ENCODE peak calls at places on chromosomes 16 and 17, in seven cellular contexts. J is heart left ventricle, L is mucosa of descending colon, Y is PC-9, C is psoas muscle, S is thoracic aorta, F is kidney. G is an unnamed sample. For H3K9me3, the result is how much of the 10 kb centered on the place peaks cover.

GRCh38 chr17:74842146-74842598 is 17.5 kb downstream of the GRIN2C start:
- DNase-seq in J (no peak), L (no peak), Y (no peak), C (no peak), S (no peak), F (no peak), G (no peak)

GRCh38 chr17:3036800-3037199 is 26.6 kb downstream of the OR1D5 start:
- DNase-seq in J (no peak), L (no peak), Y (no peak), C (no peak), S (no peak), F (no peak), G (no peak)

GRCh38 chr16:1300664-1301476 is 8.6 kb upstream of the UBE2I start:
- DNase-seq in J (peak), L (peak), Y (peak), C (peak), S (no peak), F (peak), G (peak)

GRCh38 chr17:82322526-82323453 is 5.4 kb upstream of the CD7 start:
- DNase-seq in J (no peak), L (no peak), Y (no peak), C (no peak), S (no peak), F (peak), G (no peak)

GRCh38 chr17:49817993-49818392 is 29.5 kb downstream of the KAT7 start:
- DNase-seq in J (no peak), L (no peak), Y (no peak), C (no peak), S (no peak), F (no peak), G (no peak)

GRCh38 chr16:70158261-70158939 is 15.2 kb upstream of the CLEC18C start:
- DNase-seq in J (no peak), L (no peak), Y (no peak), C (no peak), S (no peak), F (no peak), G (no peak)

GRCh38 chr17:19343671-19344151 is 18.8 kb downstream of the B9D1 start:
- DNase-seq in J (no peak), L (no peak), Y (no peak), C (peak), S (no peak), F (peak), G (no peak)

GRCh38 chr17:44547625-44548297 is 9.5 kb upstream of the FZD2 start:
- DNase-seq in J (peak), L (no peak), Y (no peak), C (no peak), S (no peak), F (no peak), G (no peak)

GRCh38 chr17:77131919-77132318 is 8.8 kb upstream of the SEC14L1 start:
- DNase-seq in J (no peak), L (no peak), Y (no peak), C (no peak), S (no peak), F (peak), G (no peak)

GRCh38 chr17:67990909-67991308 is 5.4 kb downstream of the C17orf58 start:
- DNase-seq in J (no peak), L (no peak), Y (no peak), C (no peak), S (no peak), F (no peak), G (no peak)

GRCh38 chr17:78358538-78359215 is 1.2 kb downstream of the SOCS3 start:
- DNase-seq in J (no peak), L (peak), Y (no peak), C (peak), S (no peak), F (peak), G (no peak)

GRCh38 chr16:52318259-52319008 is 228.5 kb downstream of the TOX3 start:
- DNase-seq in J (no peak), L (no peak), Y (no peak), C (no peak), S (no peak), F (no peak), G (no peak)

GRCh38 chr16:73093146-73094144 is 45.5 kb upstream of the ZFHX3 start:
- DNase-seq in J (peak), L (no peak), Y (no peak), C (peak), S (peak), F (no peak), G (no peak)

GRCh38 chr16:1830213-1830612 is 3.2 kb downstream of the FAHD1 start:
- DNase-seq in J (no peak), L (no peak), Y (no peak), C (no peak), S (no peak), F (no peak), G (no peak)

GRCh38 chr17:32142857-32143524 is 689 bp downstream of the RHOT1 start:
- DNase-seq in J (peak), L (peak), Y (peak), C (peak), S (no peak), F (peak), G (peak)

GRCh38 chr16:72588554-72588953 is 416.6 kb upstream of the PMFBP1 start:
- DNase-seq in J (no peak), L (no peak), Y (no peak), C (no peak), S (no peak), F (no peak), G (no peak)

GRCh38 chr17:17140590-17140980 is 65.5 kb downstream of the PLD6 start:
- DNase-seq in J (no peak), L (no peak), Y (peak), C (no peak), S (no peak), F (peak), G (no peak)

GRCh38 chr16:83115491-83116232 is 488.9 kb downstream of the CDH13 start:
- DNase-seq in J (no peak), L (peak), Y (no peak), C (no peak), S (no peak), F (no peak), G (no peak)

GRCh38 chr17:189444-189843 is 8.0 kb upstream of the DOC2B start:
- DNase-seq in J (no peak), L (no peak), Y (no peak), C (peak), S (no peak), F (peak), G (no peak)

GRCh38 chr16:12503201-12503600 is 300.5 kb downstream of the CPPED1 start:
- DNase-seq in J (no peak), L (no peak), Y (no peak), C (no peak), S (no peak), F (no peak), G (no peak)

GRCh38 chr17:74190807-74191206 is 12.7 kb upstream of the RPL38 start:
- DNase-seq in J (no peak), L (no peak), Y (no peak), C (no peak), S (no peak), F (peak), G (no peak)

GRCh38 chr17:82356028-82356427 is 3.0 kb upstream of the TEX19 start:
- DNase-seq in J (no peak), L (no peak), Y (peak), C (no peak), S (no peak), F (peak), G (peak)

GRCh38 chr17:42405963-42406495 is 17.0 kb downstream of the CAVIN1 start:
- DNase-seq in J (peak), L (peak), Y (peak), C (peak), S (no peak), F (peak), G (peak)

GRCh38 chr17:57372156-57372555 is 115.8 kb downstream of the MSI2 start:
- DNase-seq in J (no peak), L (no peak), Y (no peak), C (no peak), S (no peak), F (no peak), G (no peak)

GRCh38 chr17:68624381-68624780 is 23.2 kb upstream of the FAM20A start:
- DNase-seq in J (no peak), L (no peak), Y (no peak), C (no peak), S (no peak), F (no peak), G (no peak)

GRCh38 chr16:86931410-86931941 is 353.1 kb downstream of the FOXL1 start:
- DNase-seq in J (peak), L (no peak), Y (no peak), C (no peak), S (peak), F (peak), G (no peak)

GRCh38 chr16:10520869-10521578 is 59.4 kb downstream of the EMP2 start:
- DNase-seq in J (no peak), L (no peak), Y (no peak), C (no peak), S (no peak), F (no peak), G (no peak)

GRCh38 chr16:86848821-86849220 is 270.5 kb downstream of the FOXL1 start:
- DNase-seq in J (no peak), L (no peak), Y (no peak), C (no peak), S (no peak), F (no peak), G (no peak)

GRCh38 chr17:19904412-19904811 is 36.7 kb upstream of the ULK2 start:
- DNase-seq in J (no peak), L (no peak), Y (no peak), C (no peak), S (no peak), F (no peak), G (no peak)

DNA sequence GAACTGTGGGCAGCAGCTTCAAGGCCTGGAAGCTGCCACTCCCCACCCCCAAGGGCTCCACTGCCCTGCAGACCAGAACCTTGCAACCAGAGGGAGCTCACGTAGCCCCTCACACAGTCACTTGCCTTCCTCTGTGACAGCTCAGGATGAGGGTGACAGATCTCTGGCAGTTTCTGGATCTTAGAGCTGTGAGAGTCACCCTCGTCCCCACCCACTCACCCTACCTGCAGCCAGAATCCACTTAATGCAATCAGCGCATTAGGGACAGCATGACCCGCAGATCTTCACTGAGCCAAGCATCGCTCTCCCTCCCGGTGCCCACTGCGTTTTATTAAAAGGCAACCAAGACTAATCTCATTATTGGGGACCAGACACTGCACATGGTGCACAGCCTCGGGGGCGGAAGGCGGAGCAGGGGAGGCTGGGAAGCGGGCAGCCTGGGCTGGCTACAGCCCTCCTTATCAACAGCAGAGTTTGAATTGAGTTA is 3.5 kb downstream of the CYB561 start:
- DNase-seq in J (no peak), L (no peak), Y (no peak), C (no peak), S (no peak), F (no peak), G (no peak)
- TF ChIP-seq CTCF in J (no peak), L (no peak), Y (no peak), C (no peak), S (no peak), F (no peak), G (no peak)

GRCh38 chr17:76083536-76083935 is 4.6 kb downstream of the ZACN start:
- DNase-seq in J (no peak), L (no peak), Y (no peak), C (no peak), S (no peak), F (peak), G (no peak)
- H3K9me3 ChIP-seq in J (under half), L (under half), Y (under half), C (under half), S (under half), F (under half), G (under half)

DNA sequence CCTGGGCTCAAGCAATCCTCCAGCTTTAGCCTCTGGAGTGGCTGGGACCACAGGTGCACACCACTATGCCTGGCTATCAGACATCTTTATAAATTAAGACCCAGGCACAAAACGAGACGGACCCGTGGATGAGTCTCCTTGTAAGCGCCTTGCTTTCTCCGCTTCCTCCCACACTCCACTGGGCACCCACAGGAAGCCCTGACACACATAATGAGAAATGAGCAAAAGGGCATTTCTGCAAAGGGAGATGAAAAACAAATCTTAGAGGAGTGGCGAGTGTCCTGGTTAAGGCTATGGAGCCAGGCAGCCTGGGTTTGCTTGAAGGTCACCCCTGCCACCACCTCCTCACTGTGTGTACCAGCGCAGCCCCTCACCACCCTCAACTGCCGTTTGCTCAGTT is 56.3 kb downstream of the XYLT1 start:
- DNase-seq in J (no peak), L (no peak), Y (no peak), C (no peak), S (no peak), F (no peak), G (no peak)
- H3K4me3 ChIP-seq in J (no peak), L (no peak), Y (no peak), C (no peak), S (no peak), F (no peak), G (no peak)

DNA sequence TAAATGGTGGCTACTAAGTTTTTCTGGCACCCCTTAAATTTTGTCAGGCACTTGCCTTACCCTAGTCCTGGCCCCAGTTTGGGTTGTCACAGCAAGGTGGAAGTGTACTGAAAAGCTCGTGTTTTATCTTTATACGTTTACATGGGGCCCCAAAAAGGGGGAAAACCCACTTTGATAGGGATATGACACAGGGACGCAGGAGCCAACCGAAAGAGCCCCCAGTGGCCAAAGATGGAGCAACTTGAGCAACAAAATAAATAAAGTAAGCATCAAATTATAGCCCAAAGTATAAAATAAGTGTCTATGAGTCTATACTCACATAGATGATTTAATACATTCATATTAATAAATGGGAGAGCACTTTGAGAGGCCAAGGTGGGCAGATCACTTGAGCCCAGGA is 5.0 kb upstream of the CETP start:
- DNase-seq in J (no peak), L (no peak), Y (no peak), C (no peak), S (no peak), F (no peak), G (no peak)
- TF ChIP-seq CTCF in J (no peak), L (no peak), Y (no peak), C (no peak), S (no peak), F (no peak), G (no peak)

DNA sequence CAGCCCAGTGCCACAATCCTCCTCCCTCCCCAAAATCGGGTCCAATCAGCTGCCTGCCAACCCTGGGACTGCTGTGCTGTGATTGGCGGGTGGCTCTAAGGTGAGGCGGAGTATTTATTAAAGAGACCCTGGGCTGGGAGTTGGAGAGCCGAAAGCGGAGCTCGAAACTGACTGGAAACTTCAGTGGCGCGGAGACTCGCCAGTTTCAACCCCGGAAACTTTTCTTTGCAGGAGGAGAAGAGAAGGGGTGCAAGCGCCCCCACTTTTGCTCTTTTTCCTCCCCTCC is at the start of gene SOX9:
- DNase-seq in J (peak), L (peak), Y (peak), C (peak), S (no peak), F (peak), G (peak)
- H3K9me3 ChIP-seq in J (under half), L (under half), Y (under half), C (under half), S (under half), F (under half), G (under half)

DNA sequence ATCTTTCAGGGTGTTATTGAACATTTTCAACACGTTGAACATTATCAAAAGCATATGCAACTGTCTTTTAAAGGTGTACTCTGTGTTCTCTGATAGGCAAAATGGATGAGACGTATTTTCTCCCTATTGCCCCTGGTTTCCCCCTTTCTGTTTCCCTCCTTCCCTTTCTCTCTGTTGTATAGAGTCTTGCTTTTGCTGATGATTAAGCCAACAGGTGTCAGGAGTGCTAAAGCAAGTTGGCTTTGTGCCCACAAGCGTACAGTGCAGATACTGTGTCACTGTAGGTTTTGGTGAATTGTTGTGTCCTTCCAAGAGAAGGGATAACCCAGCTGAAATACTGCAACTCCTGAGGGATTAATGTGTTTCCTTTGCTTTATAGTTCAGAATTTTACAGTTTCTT is 74.4 kb downstream of the COX10 start:
- DNase-seq in J (no peak), L (no peak), Y (no peak), C (no peak), S (no peak), F (no peak), G (no peak)
- H3K4me3 ChIP-seq in J (no peak), L (no peak), Y (no peak), C (no peak), S (no peak), F (no peak), G (no peak)

GRCh38 chr16:35690413-35690812 is 2231.0 kb downstream of the TP53TG3F start:
- DNase-seq in J (no peak), L (no peak), Y (no peak), C (no peak), S (no peak), F (no peak), G (no peak)

GRCh38 chr16:35691057-35691456 is 2231.6 kb downstream of the TP53TG3F start:
- DNase-seq in J (no peak), L (no peak), Y (no peak), C (no peak), S (no peak), F (no peak), G (no peak)

GRCh38 chr16:35687071-35687470 is 2227.7 kb downstream of the TP53TG3F start:
- DNase-seq in J (no peak), L (no peak), Y (no peak), C (no peak), S (no peak), F (no peak), G (no peak)

GRCh38 chr16:35687781-35688180 is 2228.4 kb downstream of the TP53TG3F start:
- DNase-seq in J (no peak), L (no peak), Y (no peak), C (no peak), S (no peak), F (no peak), G (no peak)

GRCh38 chr16:35689764-35690163 is 2230.4 kb downstream of the TP53TG3F start:
- DNase-seq in J (no peak), L (no peak), Y (no peak), C (no peak), S (no peak), F (no peak), G (no peak)
- TF ChIP-seq CTCF in J (no peak), L (no peak), Y (no peak), C (no peak), S (no peak), F (no peak), G (no peak)